ENCODE peak calls at places on chromosomes 11 and 22, in eight cellular contexts. E is IMR-90, H is vagina, Q is A549, G is suprapubic skin, T is tibial nerve, W is sigmoid colon, D is HCT116. B is an unnamed sample. For H3K4me1, the result is how much of the 10 kb centered on the place peaks cover.

GRCh38 chr11:110763249-110764011 is 51.2 kb upstream of the ARHGAP20 start:
- DNase-seq in E (peak), H (no peak), Q (no peak), G (no peak), T (peak), W (no peak), D (no peak), B (peak)

GRCh38 chr11:96001037-96001436 is 77.1 kb upstream of the MTMR2 start:
- DNase-seq in E (peak), H (peak), Q (no peak), G (peak), T (peak), W (peak), D (no peak), B (no peak)

GRCh38 chr11:32334822-32335221 is 100.5 kb downstream of the WT1 start:
- DNase-seq in E (no peak), H (no peak), Q (peak), G (no peak), T (no peak), W (no peak), D (peak), B (no peak)

GRCh38 chr11:108586600-108586999 is 7.0 kb downstream of the EXPH5 start:
- DNase-seq in E (no peak), H (no peak), Q (no peak), G (no peak), T (no peak), W (no peak), D (no peak), B (no peak)

GRCh38 chr11:102196816-102197215 is 86.6 kb downstream of the YAP1 start:
- DNase-seq in E (peak), H (no peak), Q (no peak), G (no peak), T (no peak), W (no peak), D (no peak), B (no peak)

GRCh38 chr11:7019500-7020182 is 505 bp downstream of the ZNF214 start:
- DNase-seq in E (peak), H (no peak), Q (no peak), G (peak), T (no peak), W (peak), D (no peak), B (peak)

GRCh38 chr11:102576350-102576749 is 45.8 kb upstream of the MMP7 start:
- DNase-seq in E (no peak), H (no peak), Q (no peak), G (no peak), T (no peak), W (no peak), D (no peak), B (no peak)

GRCh38 chr22:39527481-39527961 is 5.0 kb downstream of the RPS19BP1 start:
- DNase-seq in E (peak), H (no peak), Q (no peak), G (no peak), T (no peak), W (no peak), D (no peak), B (peak)

GRCh38 chr22:36461665-36462474 is 19.6 kb downstream of the TXN2 start:
- DNase-seq in E (peak), H (no peak), Q (peak), G (no peak), T (no peak), W (peak), D (no peak), B (no peak)

GRCh38 chr11:63445720-63446119 is 45.2 kb downstream of the PLAAT5 start:
- DNase-seq in E (peak), H (no peak), Q (no peak), G (no peak), T (no peak), W (no peak), D (no peak), B (no peak)

GRCh38 chr11:19697721-19698121 is 14.9 kb upstream of the NAV2 start:
- DNase-seq in E (no peak), H (no peak), Q (no peak), G (no peak), T (no peak), W (no peak), D (no peak), B (no peak)

GRCh38 chr11:15688351-15688792 is 573.6 kb downstream of the INSC start:
- DNase-seq in E (peak), H (peak), Q (no peak), G (no peak), T (peak), W (no peak), D (no peak), B (peak)

GRCh38 chr11:14309425-14310192 is 49.4 kb downstream of the RRAS2 start:
- DNase-seq in E (no peak), H (no peak), Q (no peak), G (no peak), T (no peak), W (no peak), D (no peak), B (no peak)

GRCh38 chr11:128595221-128595620 is 7.9 kb upstream of the ETS1 start:
- DNase-seq in E (peak), H (no peak), Q (no peak), G (no peak), T (no peak), W (no peak), D (no peak), B (no peak)

GRCh38 chr22:37427711-37428635 is 694 bp upstream of the ELFN2 start:
- DNase-seq in E (no peak), H (no peak), Q (no peak), G (no peak), T (no peak), W (no peak), D (no peak), B (no peak)

GRCh38 chr11:15166204-15166603 is 51.5 kb downstream of the INSC start:
- DNase-seq in E (no peak), H (no peak), Q (no peak), G (no peak), T (no peak), W (no peak), D (no peak), B (no peak)

GRCh38 chr22:49391436-49391835 is 436.2 kb downstream of the BRD1 start:
- DNase-seq in E (no peak), H (no peak), Q (no peak), G (peak), T (no peak), W (peak), D (no peak), B (no peak)

GRCh38 chr11:62502030-62502730 is 44.4 kb downstream of the AHNAK start:
- DNase-seq in E (no peak), H (no peak), Q (no peak), G (no peak), T (no peak), W (no peak), D (no peak), B (no peak)

GRCh38 chr11:68651208-68651984 is 32.9 kb upstream of the GAL start:
- DNase-seq in E (peak), H (no peak), Q (no peak), G (no peak), T (no peak), W (no peak), D (no peak), B (no peak)

GRCh38 chr22:24871611-24872205 is 65.7 kb downstream of the SGSM1 start:
- DNase-seq in E (no peak), H (no peak), Q (no peak), G (no peak), T (no peak), W (no peak), D (no peak), B (no peak)

GRCh38 chr22:26553056-26553752 is 36.7 kb downstream of the TPST2 start:
- DNase-seq in E (peak), H (no peak), Q (peak), G (no peak), T (no peak), W (no peak), D (no peak), B (no peak)

GRCh38 chr22:41596776-41597634 is 7.4 kb upstream of the PMM1 start:
- DNase-seq in E (peak), H (no peak), Q (peak), G (no peak), T (no peak), W (peak), D (no peak), B (peak)

GRCh38 chr22:35484651-35485372 is 55.8 kb upstream of the RASD2 start:
- DNase-seq in E (peak), H (no peak), Q (no peak), G (no peak), T (no peak), W (no peak), D (no peak), B (no peak)

GRCh38 chr11:11177156-11177808 is 175.8 kb downstream of the CSNK2A3 start:
- DNase-seq in E (no peak), H (no peak), Q (no peak), G (no peak), T (no peak), W (no peak), D (no peak), B (no peak)

GRCh38 chr22:37726240-37726887 is 29.5 kb downstream of the TRIOBP start:
- DNase-seq in E (peak), H (no peak), Q (no peak), G (no peak), T (no peak), W (no peak), D (no peak), B (no peak)

GRCh38 chr11:71266114-71266833 is 13.9 kb upstream of the SHANK2 start:
- DNase-seq in E (no peak), H (peak), Q (no peak), G (no peak), T (no peak), W (peak), D (no peak), B (no peak)

GRCh38 chr22:47168441-47168840 is 406.0 kb downstream of the TBC1D22A start:
- DNase-seq in E (no peak), H (no peak), Q (no peak), G (peak), T (peak), W (peak), D (no peak), B (peak)

GRCh38 chr11:83033972-83034672 is 37.6 kb downstream of the RAB30 start:
- DNase-seq in E (peak), H (no peak), Q (no peak), G (no peak), T (peak), W (peak), D (no peak), B (no peak)

GRCh38 chr11:77186302-77186701 is 58.3 kb downstream of the MYO7A start:
- DNase-seq in E (no peak), H (no peak), Q (no peak), G (no peak), T (no peak), W (no peak), D (no peak), B (no peak)

GRCh38 chr11:30254307-30255298 is 23.8 kb downstream of the FSHB start:
- DNase-seq in E (no peak), H (no peak), Q (no peak), G (no peak), T (no peak), W (no peak), D (no peak), B (no peak)

GRCh38 chr11:43278302-43278956 is 33.4 kb upstream of the API5 start:
- DNase-seq in E (peak), H (no peak), Q (peak), G (no peak), T (no peak), W (no peak), D (peak), B (no peak)

GRCh38 chr11:112525270-112525669 is 264.6 kb upstream of the PLET1 start:
- DNase-seq in E (no peak), H (no peak), Q (no peak), G (peak), T (no peak), W (peak), D (no peak), B (no peak)

GRCh38 chr11:69442807-69443137 is 38.7 kb upstream of the LINC01488 start:
- DNase-seq in E (peak), H (no peak), Q (no peak), G (no peak), T (no peak), W (no peak), D (no peak), B (peak)

GRCh38 chr11:70815485-70815832 is 417.1 kb downstream of the CTTN start:
- DNase-seq in E (no peak), H (no peak), Q (no peak), G (no peak), T (no peak), W (no peak), D (no peak), B (no peak)

DNA sequence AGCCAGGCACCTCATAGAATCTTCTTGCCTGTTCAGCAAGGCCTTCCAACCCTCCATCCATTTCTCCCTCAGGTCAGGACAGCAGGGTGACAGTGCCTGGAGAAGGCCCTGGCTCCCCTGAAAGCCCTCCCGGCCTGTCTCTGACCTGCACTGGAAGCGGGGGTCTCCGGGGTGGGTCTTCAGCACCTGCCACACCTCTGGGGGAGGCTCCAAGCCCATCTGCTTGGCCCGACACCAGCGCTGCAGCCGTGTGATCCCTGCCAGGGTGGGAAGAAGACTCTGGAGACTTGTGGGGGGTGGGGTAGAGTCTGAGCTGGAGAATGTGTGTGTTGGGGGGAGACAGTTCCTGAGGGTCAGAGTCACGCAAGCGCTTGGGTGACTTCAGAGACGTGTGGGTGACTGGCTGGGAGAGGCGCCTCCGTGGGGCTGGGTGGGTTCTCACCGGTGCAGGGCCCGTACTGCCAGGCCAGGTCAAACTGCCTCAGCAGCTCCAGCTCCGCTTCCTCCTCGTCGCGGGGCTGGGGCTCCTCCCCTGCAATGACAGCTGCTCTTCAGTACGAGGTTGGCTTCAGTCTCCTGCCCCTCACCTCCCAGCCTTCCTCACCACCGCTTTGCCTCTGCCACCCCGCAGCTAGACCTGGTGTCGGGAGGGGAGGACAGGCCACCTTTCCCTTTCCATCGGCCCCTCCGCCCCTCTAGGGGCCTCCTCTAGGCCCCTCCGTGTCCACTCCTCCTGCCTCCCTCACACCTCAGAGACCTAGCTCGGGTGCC is 615 bp downstream of the POLD4 start:
- DNase-seq in E (no peak), H (no peak), Q (no peak), G (no peak), T (no peak), W (peak), D (no peak), B (peak)
- H3K4me1 ChIP-seq in E (under half), H (half or more), Q (half or more), G (half or more), T (under half), W (under half), D (under half), B (under half)

GRCh38 chr22:46070722-46071450 is 79.4 kb upstream of the PPARA start:
- DNase-seq in E (peak), H (no peak), Q (no peak), G (no peak), T (peak), W (peak), D (no peak), B (peak)
- TF ChIP-seq POLR2A in E (no peak), H (no peak), Q (no peak), G (no peak), T (no peak), W (no peak), D (no peak), B (no peak)

DNA sequence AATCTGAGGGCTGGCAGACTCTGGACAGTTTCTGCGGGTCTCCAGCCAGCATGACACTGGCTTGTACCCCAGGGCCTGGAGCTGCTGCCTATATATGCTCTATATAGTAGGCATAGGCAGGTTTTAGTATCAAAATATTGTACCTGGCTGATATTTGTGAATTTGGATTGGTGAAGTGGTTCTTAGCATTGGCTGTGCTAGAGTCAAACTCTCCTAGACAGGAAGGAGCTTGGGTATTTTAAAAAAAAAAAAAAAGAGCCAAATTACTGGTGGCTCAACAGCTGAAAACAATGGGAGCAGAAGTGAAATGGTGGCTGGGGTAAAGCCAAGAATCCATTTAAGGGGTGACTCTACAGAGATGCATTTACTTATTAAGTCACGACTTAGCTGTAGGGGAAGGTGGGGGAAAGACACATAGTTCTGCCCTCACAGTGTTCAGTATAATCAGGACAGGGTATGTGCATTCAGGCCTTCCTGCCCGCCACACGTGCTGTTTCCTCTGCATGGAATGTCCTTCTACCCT is 11.0 kb upstream of the MTFP1 start:
- DNase-seq in E (no peak), H (no peak), Q (no peak), G (no peak), T (no peak), W (no peak), D (no peak), B (no peak)
- H3K27ac ChIP-seq in E (no peak), H (no peak), Q (peak), G (no peak), T (no peak), W (no peak), D (no peak), B (no peak)

GRCh38 chr22:30206964-30207363 is 39.6 kb downstream of the LIF start:
- DNase-seq in E (peak), H (no peak), Q (peak), G (peak), T (no peak), W (peak), D (peak), B (peak)
- H3K4me1 ChIP-seq in E (half or more), H (half or more), Q (half or more), G (half or more), T (under half), W (under half), D (half or more), B (under half)

GRCh38 chr11:65432133-65432650 is 9.6 kb downstream of the NEAT1 start:
- DNase-seq in E (peak), H (no peak), Q (no peak), G (no peak), T (no peak), W (no peak), D (no peak), B (no peak)

GRCh38 chr11:65429724-65430405 is 7.3 kb downstream of the NEAT1 start:
- DNase-seq in E (peak), H (peak), Q (no peak), G (peak), T (no peak), W (peak), D (no peak), B (peak)

GRCh38 chr11:65432686-65433582 is 10.3 kb downstream of the NEAT1 start:
- DNase-seq in E (peak), H (no peak), Q (no peak), G (no peak), T (no peak), W (no peak), D (no peak), B (no peak)

GRCh38 chr11:65430406-65431217 is 8.0 kb downstream of the NEAT1 start:
- DNase-seq in E (peak), H (no peak), Q (no peak), G (peak), T (peak), W (peak), D (no peak), B (peak)

GRCh38 chr11:65431452-65432132 is 9.0 kb downstream of the NEAT1 start:
- DNase-seq in E (peak), H (no peak), Q (no peak), G (no peak), T (no peak), W (no peak), D (no peak), B (no peak)
- TF ChIP-seq POLR2A in E (peak), H (no peak), Q (no peak), G (no peak), T (peak), W (no peak), D (peak), B (peak)

GRCh38 chr22:20532256-20532993 is 25.0 kb downstream of the MED15 start:
- DNase-seq in E (no peak), H (no peak), Q (no peak), G (no peak), T (no peak), W (no peak), D (no peak), B (no peak)

GRCh38 chr22:20533095-20533878 is 25.9 kb downstream of the MED15 start:
- DNase-seq in E (no peak), H (no peak), Q (no peak), G (no peak), T (no peak), W (no peak), D (no peak), B (peak)

GRCh38 chr22:20530368-20531153 is 23.2 kb downstream of the MED15 start:
- DNase-seq in E (peak), H (no peak), Q (peak), G (no peak), T (no peak), W (no peak), D (peak), B (no peak)

GRCh38 chr22:20531154-20531403 is 23.7 kb downstream of the MED15 start:
- DNase-seq in E (no peak), H (no peak), Q (no peak), G (no peak), T (no peak), W (no peak), D (no peak), B (no peak)

GRCh38 chr22:20531404-20532181 is 24.2 kb downstream of the MED15 start:
- DNase-seq in E (peak), H (no peak), Q (peak), G (no peak), T (no peak), W (peak), D (peak), B (peak)
- H3K27ac ChIP-seq in E (peak), H (peak), Q (peak), G (peak), T (peak), W (peak), D (peak), B (no peak)

GRCh38 chr11:46664612-46665011 is 35.8 kb downstream of the ARHGAP1 start:
- DNase-seq in E (no peak), H (no peak), Q (no peak), G (no peak), T (no peak), W (no peak), D (no peak), B (peak)

GRCh38 chr11:46665356-46665755 is 35.1 kb downstream of the ARHGAP1 start:
- DNase-seq in E (no peak), H (no peak), Q (no peak), G (no peak), T (no peak), W (peak), D (no peak), B (no peak)

GRCh38 chr11:46666516-46666915 is 33.9 kb downstream of the ARHGAP1 start:
- DNase-seq in E (no peak), H (no peak), Q (no peak), G (peak), T (peak), W (peak), D (no peak), B (no peak)

GRCh38 chr11:46661836-46662235 is 38.6 kb downstream of the ARHGAP1 start:
- DNase-seq in E (no peak), H (no peak), Q (no peak), G (no peak), T (no peak), W (no peak), D (no peak), B (no peak)

GRCh38 chr11:46663277-46663940 is 37.0 kb downstream of the ARHGAP1 start:
- DNase-seq in E (peak), H (no peak), Q (no peak), G (no peak), T (no peak), W (no peak), D (no peak), B (no peak)
- H3K4me1 ChIP-seq in E (under half), H (under half), Q (under half), G (under half), T (under half), W (under half), D (under half), B (under half)

B was measured in right lobe of liver.